ENCODE peak calls at places on chromosomes 16 and 17, in five cellular contexts. L is non-pigmented ciliary epithelial cell, Z is vagina, P is NCI-H1105, B is dorsolateral prefrontal cortex. W is an unnamed sample.
A peak's percentile ranks its signal among the peaks of the same experiment; 100 is the strongest.

GRCh38 chr16:28951410-28951943 is 740 bp downstream of the NFATC2IP start:
- DNase-seq in L (no peak), B (no peak), P (no peak), Z (no peak), W (no peak)

GRCh38 chr17:41505836-41506767 is 690 bp upstream of the KRT13 start:
- DNase-seq in Z (no peak), B (no peak), P (no peak), L (no peak), W (no peak)

GRCh38 chr17:41907633-41908539 is 10.9 kb downstream of the ACLY start:
- DNase-seq in L (no peak), B (no peak), P (no peak), Z (no peak), W (no peak)

GRCh38 chr17:49739662-49740271 is 24.2 kb downstream of the FAM117A start:
- DNase-seq in B (peak; percentile 35), P (peak; percentile 87), Z (no peak), L (no peak), W (no peak)

GRCh38 chr17:73231363-73231762 is 30.3 kb downstream of the CPSF4L start:
- DNase-seq in B (no peak), Z (no peak), P (no peak), L (no peak), W (no peak)

GRCh38 chr16:89045181-89045815 is 48.4 kb upstream of the ACSF3 start:
- DNase-seq in Z (no peak), P (no peak), L (no peak), B (no peak), W (no peak)

GRCh38 chr17:60792250-60792898 is 114.7 kb downstream of the BCAS3 start:
- DNase-seq in Z (no peak), B (no peak), P (no peak), L (no peak), W (no peak)

GRCh38 chr16:2817496-2818277 is 650 bp downstream of the PRSS21 start:
- DNase-seq in P (no peak), L (no peak), B (peak; percentile 20), Z (no peak), W (no peak)

GRCh38 chr17:50620848-50621247 is 13.8 kb upstream of the ABCC3 start:
- DNase-seq in P (no peak), L (no peak), Z (no peak), B (peak; percentile 69), W (no peak)

GRCh38 chr17:75514299-75515228 is 773 bp downstream of the CASKIN2 start:
- DNase-seq in B (no peak), L (no peak), Z (no peak), P (no peak), W (no peak)

GRCh38 chr16:51113254-51114125 is 37.6 kb downstream of the SALL1 start:
- DNase-seq in B (no peak), Z (no peak), P (no peak), L (no peak), W (no peak)

GRCh38 chr17:40035162-40035559 is 19.0 kb downstream of the MED24 start:
- DNase-seq in P (no peak), L (no peak), Z (no peak), B (peak; percentile 75), W (peak; percentile 8)

GRCh38 chr17:78737332-78737731 is 44.7 kb downstream of the CYTH1 start:
- DNase-seq in P (peak; percentile 1), B (no peak), Z (no peak), L (no peak), W (no peak)

GRCh38 chr17:8542599-8542998 is 87.9 kb downstream of the MYH10 start:
- DNase-seq in Z (no peak), P (no peak), B (no peak), L (no peak), W (no peak)

GRCh38 chr16:58422809-58423208 is 30.5 kb downstream of the GINS3 start:
- DNase-seq in B (no peak), P (no peak), L (no peak), Z (no peak), W (no peak)

GRCh38 chr17:40484973-40485530 is 16.4 kb downstream of the TNS4 start:
- DNase-seq in Z (no peak), L (no peak), P (no peak), B (no peak), W (no peak)

GRCh38 chr16:73048292-73049050 is 543 bp upstream of the ZFHX3 start:
- DNase-seq in L (no peak), B (no peak), P (no peak), Z (no peak), W (no peak)

GRCh38 chr17:82933911-82934310 is 94.1 kb upstream of the ZNF750 start:
- DNase-seq in P (no peak), Z (no peak), B (peak; percentile 24), L (no peak), W (no peak)

GRCh38 chr16:4892356-4893102 is 44.4 kb downstream of the PPL start:
- DNase-seq in P (no peak), Z (no peak), B (no peak), L (no peak), W (no peak)

GRCh38 chr16:20301840-20302239 is 25.5 kb downstream of the GP2 start:
- DNase-seq in B (no peak), Z (no peak), L (no peak), P (no peak), W (no peak)